ENCODE peak calls at places on chromosomes 16 and 17, in ten cellular contexts. M, D, J, R, U, S, X, P, W and Z are unnamed samples.

GRCh38 chr17:59634632-59635561 is 15.2 kb downstream of the CLTC start:
- DNase-seq in M (no peak), D (no peak), J (no peak), R (no peak), U (no peak), S (no peak), X (no peak), P (no peak), W (no peak), Z (no peak)

GRCh38 chr16:4785758-4786433 is 2.2 kb downstream of the SEPTIN12 start:
- DNase-seq in M (no peak), D (no peak), J (no peak), R (no peak), U (no peak), S (no peak), X (no peak), P (no peak), W (no peak), Z (no peak)

GRCh38 chr17:13751485-13751793 is 149.7 kb upstream of the HS3ST3A1 start:
- DNase-seq in M (no peak), D (no peak), J (no peak), R (no peak), U (no peak), S (no peak), X (no peak), P (no peak), W (no peak), Z (no peak)

GRCh38 chr17:49862781-49863331 is 15.0 kb upstream of the TAC4 start:
- DNase-seq in M (no peak), D (no peak), J (no peak), R (no peak), U (peak; percentile 18), S (no peak), X (no peak), P (no peak), W (no peak), Z (no peak)

GRCh38 chr17:19470529-19471261 is 59.7 kb downstream of the RNF112 start:
- DNase-seq in M (peak; percentile 73), D (peak; percentile 56), J (no peak), R (peak; percentile 65), U (peak; percentile 85), S (no peak), X (peak; percentile 35), P (no peak), W (no peak), Z (peak; percentile 63)

GRCh38 chr17:43634681-43635125 is 27.0 kb downstream of the MEOX1 start:
- DNase-seq in M (no peak), D (peak; percentile 53), J (peak; percentile 47), R (peak; percentile 24), U (peak; percentile 78), S (no peak), X (no peak), P (no peak), W (no peak), Z (no peak)

GRCh38 chr16:31083556-31083955 is 5.2 kb downstream of the PRSS53 start:
- DNase-seq in M (no peak), D (no peak), J (no peak), R (no peak), U (no peak), S (no peak), X (no peak), P (no peak), W (no peak), Z (no peak)

GRCh38 chr17:8002646-8003593 is 505 bp downstream of the GUCY2D start:
- DNase-seq in M (no peak), D (no peak), J (no peak), R (no peak), U (no peak), S (no peak), X (no peak), P (no peak), W (no peak), Z (no peak)

GRCh38 chr16:79607587-79607986 is 7.0 kb upstream of the MAF start:
- DNase-seq in M (no peak), D (peak; percentile 16), J (no peak), R (no peak), U (no peak), S (no peak), X (no peak), P (no peak), W (no peak), Z (no peak)

GRCh38 chr17:14427914-14428639 is 127.2 kb downstream of the HS3ST3B1 start:
- DNase-seq in M (no peak), D (no peak), J (no peak), R (no peak), U (no peak), S (no peak), X (no peak), P (no peak), W (no peak), Z (peak; percentile 18)

GRCh38 chr17:49393491-49394255 is 21.0 kb downstream of the PHB1 start:
- DNase-seq in M (no peak), D (no peak), J (no peak), R (no peak), U (no peak), S (no peak), X (no peak), P (no peak), W (no peak), Z (no peak)

GRCh38 chr16:49067776-49068175 is 213.9 kb downstream of the CBLN1 start:
- DNase-seq in M (no peak), D (no peak), J (no peak), R (no peak), U (peak; percentile 41), S (no peak), X (no peak), P (no peak), W (no peak), Z (no peak)

GRCh38 chr16:24858219-24859041 is 12.7 kb downstream of the SLC5A11 start:
- DNase-seq in M (peak; percentile 68), D (peak; percentile 59), J (no peak), R (peak; percentile 19), U (peak; percentile 46), S (peak; percentile 62), X (peak; percentile 39), P (no peak), W (no peak), Z (peak; percentile 63)

GRCh38 chr17:4591529-4591928 is 7.2 kb downstream of the SMTNL2 start:
- DNase-seq in M (no peak), D (peak; percentile 53), J (no peak), R (no peak), U (no peak), S (peak; percentile 46), X (no peak), P (no peak), W (no peak), Z (no peak)

GRCh38 chr16:17459903-17460521 is 10.7 kb downstream of the XYLT1 start:
- DNase-seq in M (peak; percentile 86), D (no peak), J (no peak), R (no peak), U (no peak), S (no peak), X (no peak), P (no peak), W (no peak), Z (peak; percentile 33)

DNA sequence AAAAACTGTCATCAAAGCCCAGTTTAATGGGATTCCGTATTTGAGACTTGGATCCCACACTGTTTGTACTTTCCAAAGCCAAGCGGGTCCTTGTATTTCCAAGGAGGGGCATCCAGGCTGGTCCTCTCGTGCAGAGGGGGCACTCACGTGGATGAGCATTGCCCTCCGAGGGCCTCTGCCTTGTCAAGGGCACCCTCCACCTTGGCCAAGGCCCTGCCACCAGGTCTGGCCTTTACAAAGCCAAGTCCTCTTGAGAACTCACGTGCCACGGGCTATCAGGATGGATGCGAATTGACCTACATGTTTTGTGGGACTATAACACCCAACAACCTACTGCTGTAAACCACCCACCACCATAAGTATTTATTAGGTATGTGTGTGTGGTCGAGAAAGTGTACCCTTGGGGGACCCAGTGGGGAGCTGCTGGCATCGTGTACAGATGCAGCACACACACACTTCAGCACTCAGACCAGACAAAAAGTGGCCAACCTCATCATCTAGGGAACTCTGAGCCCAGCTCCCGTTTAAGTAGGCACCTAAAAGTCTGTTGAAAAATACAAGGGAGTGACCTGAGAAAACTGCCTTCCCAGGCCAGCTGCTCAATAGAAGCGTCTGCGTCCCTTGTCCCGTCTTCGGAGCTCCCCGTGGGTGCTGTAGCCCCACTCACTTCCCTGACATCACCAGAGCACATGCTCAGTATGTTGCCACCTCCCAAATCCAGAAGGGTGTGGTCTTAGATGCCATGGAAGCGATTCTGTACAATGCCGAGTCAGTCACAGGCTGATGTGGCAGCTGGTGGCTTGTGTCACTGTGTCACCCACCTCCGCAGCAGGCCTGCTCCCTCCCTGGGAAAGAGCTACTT is 12.9 kb downstream of the MAP1LC3B start:
- DNase-seq in M (peak; percentile 58), D (no peak), J (no peak), R (no peak), U (no peak), S (no peak), X (no peak), P (no peak), W (peak; percentile 38), Z (no peak)
- TF ChIP-seq POLR2A in M (no peak), D (peak; percentile 27), J (no peak), R (no peak), U (no peak), S (no peak), X (no peak), P (no peak), W (no peak), Z (no peak)

GRCh38 chr16:57536306-57537193 is at the start of gene CCDC102A:
- DNase-seq in M (peak; percentile 62), D (no peak), J (peak; percentile 27), R (no peak), U (no peak), S (no peak), X (peak; percentile 28), P (no peak), W (peak; percentile 51), Z (no peak)
- TF ChIP-seq POLR2A in M (no peak), D (peak; percentile 21), J (no peak), R (no peak), U (no peak), S (no peak), X (no peak), P (no peak), W (no peak), Z (no peak)

GRCh38 chr17:58322581-58323419 is 5.8 kb downstream of the TSPOAP1 start:
- DNase-seq in M (no peak), D (no peak), J (no peak), R (no peak), U (peak; percentile 7), S (no peak), X (no peak), P (no peak), W (peak; percentile 42), Z (no peak)
- TF ChIP-seq POLR2A in M (no peak), D (no peak), J (no peak), R (no peak), U (no peak), S (no peak), X (no peak), P (no peak), W (no peak), Z (no peak)

DNA sequence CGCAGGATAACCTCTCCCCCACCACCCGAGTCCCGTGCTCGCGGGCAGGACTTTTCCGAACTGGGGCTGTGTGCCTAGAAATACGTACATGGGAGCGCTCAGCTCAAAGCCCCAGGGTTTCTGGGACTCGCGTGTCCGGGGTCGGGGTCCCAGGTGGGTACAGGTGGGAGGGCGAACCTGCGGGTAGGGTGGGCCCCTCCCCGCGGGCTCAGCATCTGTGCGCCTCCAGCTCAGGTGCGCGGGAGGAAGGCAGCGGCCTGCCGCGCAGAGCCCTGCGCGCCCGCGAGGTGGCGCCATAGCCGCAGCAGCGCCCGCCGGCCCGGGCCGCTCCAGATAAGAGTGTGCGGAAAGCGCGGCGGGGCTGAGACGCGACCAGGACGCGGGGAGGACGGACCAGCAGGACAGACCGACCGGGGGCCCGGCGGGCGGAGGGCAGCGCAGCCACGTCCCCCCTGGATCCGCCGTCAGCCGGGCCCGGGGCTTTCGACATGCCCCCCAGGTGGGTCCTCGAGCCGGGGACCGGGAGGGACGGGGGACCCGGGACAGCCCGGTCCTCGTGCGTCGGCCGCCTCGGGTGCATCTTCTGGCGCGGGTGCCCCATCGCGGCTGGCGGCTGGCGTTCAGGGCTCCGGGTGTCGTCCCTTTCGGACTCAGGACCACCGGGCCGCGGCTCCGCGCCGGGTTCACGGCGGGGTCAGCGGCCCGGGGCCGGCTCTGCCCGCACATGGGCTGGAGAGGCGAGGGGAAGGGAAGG is at the start of gene HIC1:
- DNase-seq in M (peak; percentile 88), D (peak; percentile 73), J (peak; percentile 64), R (no peak), U (peak; percentile 86), S (peak; percentile 92), X (peak; percentile 79), P (no peak), W (peak; percentile 83), Z (peak; percentile 77)
- TF ChIP-seq POLR2A in M (peak; percentile 61), D (peak; percentile 98), J (peak; percentile 21), R (no peak), U (no peak), S (no peak), X (no peak), P (no peak), W (peak; percentile 64), Z (peak; percentile 74)